ENCODE peak calls at places on chromosomes 7 and 10, in nine cellular contexts. W is AG10803, S is stomach, B is neural progenitor cell, O is upper lobe of right lung, Q is Calu3, G is osteoblast, U is HFFc6, N is lower lobe of right lung. K is an unnamed sample.

GRCh38 chr7:1113548-1113885 is 25.6 kb downstream of the GPER1 start:
- DNase-seq in W (no peak), S (no peak), B (no peak), O (peak; percentile 42), Q (no peak), G (no peak), U (no peak), N (no peak), K (peak; percentile 37)

GRCh38 chr7:107069457-107069856 is 25.0 kb downstream of the PRKAR2B start:
- DNase-seq in W (no peak), S (no peak), B (no peak), O (no peak), Q (no peak), G (no peak), U (no peak), N (no peak), K (no peak)

GRCh38 chr7:129642871-129643515 is 31.5 kb downstream of the NRF1 start:
- DNase-seq in W (peak; percentile 44), S (no peak), B (peak; percentile 34), O (no peak), Q (no peak), G (no peak), U (no peak), N (no peak), K (no peak)

GRCh38 chr10:69696073-69696731 is 66.2 kb downstream of the FAM241B start:
- DNase-seq in W (peak; percentile 87), S (no peak), B (peak; percentile 55), O (no peak), Q (peak; percentile 78), G (peak; percentile 89), U (peak; percentile 91), N (no peak), K (no peak)

GRCh38 chr10:21509391-21510217 is 15.9 kb downstream of the SKIDA1 start:
- DNase-seq in W (no peak), S (no peak), B (peak; percentile 60), O (peak; percentile 52), Q (no peak), G (peak; percentile 71), U (no peak), N (no peak), K (no peak)

GRCh38 chr7:135100856-135101255 is 47.0 kb upstream of the TMEM140 start:
- DNase-seq in W (no peak), S (no peak), B (no peak), O (no peak), Q (no peak), G (no peak), U (peak; percentile 32), N (no peak), K (no peak)

GRCh38 chr10:119205926-119206602 is 1.3 kb upstream of the GRK5 start:
- DNase-seq in W (peak; percentile 34), S (peak; percentile 59), B (peak; percentile 55), O (peak; percentile 81), Q (peak; percentile 72), G (peak; percentile 89), U (no peak), N (peak; percentile 81), K (no peak)

GRCh38 chr10:64379898-64380297 is 858.7 kb downstream of the REEP3 start:
- DNase-seq in W (no peak), S (no peak), B (no peak), O (no peak), Q (peak; percentile 48), G (no peak), U (no peak), N (no peak), K (no peak)

GRCh38 chr7:37916017-37916672 is 472 bp downstream of the SFRP4 start:
- DNase-seq in W (no peak), S (no peak), B (peak; percentile 33), O (peak; percentile 66), Q (peak; percentile 44), G (no peak), U (no peak), N (peak; percentile 48), K (no peak)

GRCh38 chr7:69889338-69890080 is 291.2 kb downstream of the AUTS2 start:
- DNase-seq in W (no peak), S (no peak), B (no peak), O (no peak), Q (no peak), G (no peak), U (no peak), N (no peak), K (no peak)

GRCh38 chr7:15580604-15581351 is 19.0 kb upstream of the AGMO start:
- DNase-seq in W (no peak), S (no peak), B (no peak), O (no peak), Q (no peak), G (no peak), U (no peak), N (no peak), K (no peak)

GRCh38 chr10:33180390-33180789 is 154.1 kb downstream of the NRP1 start:
- DNase-seq in W (no peak), S (no peak), B (no peak), O (no peak), Q (no peak), G (no peak), U (peak; percentile 28), N (no peak), K (no peak)

GRCh38 chr10:122504551-122504950 is 43.2 kb downstream of the HTRA1 start:
- DNase-seq in W (peak; percentile 89), S (peak; percentile 78), B (no peak), O (peak; percentile 90), Q (peak; percentile 46), G (peak; percentile 98), U (peak; percentile 63), N (peak; percentile 84), K (peak; percentile 47)

GRCh38 chr10:74035324-74035723 is 37.4 kb downstream of the VCL start:
- DNase-seq in W (no peak), S (no peak), B (no peak), O (no peak), Q (no peak), G (no peak), U (no peak), N (no peak), K (no peak)
- TF ChIP-seq CTCF in W (peak; percentile 34), S (no peak), B (peak; percentile 31), O (peak; percentile 12), Q (no peak), G (peak; percentile 46), U (peak; percentile 77), N (peak; percentile 16), K (peak; percentile 16)

GRCh38 chr10:1476106-1476803 is 261.1 kb downstream of the ADARB2 start:
- DNase-seq in W (no peak), S (no peak), B (peak; percentile 53), O (no peak), Q (no peak), G (no peak), U (no peak), N (no peak), K (no peak)
- TF ChIP-seq CTCF in W (no peak), S (no peak), B (no peak), O (no peak), Q (no peak), G (no peak), U (no peak), N (no peak), K (no peak)

DNA sequence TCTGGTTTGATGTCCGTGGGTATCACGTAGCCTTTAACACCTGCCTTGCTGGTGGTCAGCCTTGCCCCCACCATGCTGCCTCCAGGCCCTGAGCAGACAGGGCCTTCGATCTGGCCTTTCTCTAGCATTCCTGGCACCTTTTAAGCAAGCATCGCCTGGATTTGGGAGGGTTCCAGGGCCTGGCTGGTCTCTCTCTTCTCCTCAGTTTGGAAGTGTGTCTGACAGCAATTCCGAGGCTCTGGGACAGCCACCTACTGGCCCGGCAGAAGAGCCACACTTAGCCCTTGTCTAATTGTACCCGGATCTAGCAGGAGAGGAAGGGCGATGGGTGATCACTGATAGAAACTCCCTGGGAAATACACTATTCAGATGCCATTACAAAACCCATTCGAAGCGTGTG is 441.3 kb upstream of the MKI67 start:
- DNase-seq in W (no peak), S (no peak), B (no peak), O (no peak), Q (no peak), G (no peak), U (no peak), N (no peak), K (no peak)
- TF ChIP-seq CTCF in W (no peak), S (no peak), B (peak; percentile 40), O (no peak), Q (no peak), G (no peak), U (no peak), N (no peak), K (no peak)

DNA sequence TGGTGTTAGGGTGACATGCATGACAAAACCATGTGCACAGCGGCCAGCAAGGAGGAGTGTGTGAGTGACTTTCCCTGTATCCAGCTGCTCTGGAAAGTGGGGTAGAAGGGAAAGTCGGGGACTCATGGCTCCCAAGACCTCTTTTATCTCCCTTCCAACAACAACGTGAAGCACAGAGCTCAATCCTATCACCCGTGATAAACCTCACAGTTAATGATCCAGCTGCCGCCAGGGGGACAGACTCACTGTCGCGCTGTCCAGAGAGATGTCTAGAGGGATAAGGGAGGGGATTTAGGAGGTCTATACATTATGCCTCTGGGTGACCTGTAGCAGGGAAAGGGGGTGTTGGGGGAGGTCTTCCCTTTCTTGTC is 83.9 kb upstream of the SMNDC1 start:
- DNase-seq in W (no peak), S (no peak), B (peak; percentile 28), O (no peak), Q (no peak), G (no peak), U (no peak), N (no peak), K (no peak)
- TF ChIP-seq CTCF in W (no peak), S (no peak), B (peak; percentile 19), O (no peak), Q (no peak), G (no peak), U (peak; percentile 43), N (no peak), K (no peak)

DNA sequence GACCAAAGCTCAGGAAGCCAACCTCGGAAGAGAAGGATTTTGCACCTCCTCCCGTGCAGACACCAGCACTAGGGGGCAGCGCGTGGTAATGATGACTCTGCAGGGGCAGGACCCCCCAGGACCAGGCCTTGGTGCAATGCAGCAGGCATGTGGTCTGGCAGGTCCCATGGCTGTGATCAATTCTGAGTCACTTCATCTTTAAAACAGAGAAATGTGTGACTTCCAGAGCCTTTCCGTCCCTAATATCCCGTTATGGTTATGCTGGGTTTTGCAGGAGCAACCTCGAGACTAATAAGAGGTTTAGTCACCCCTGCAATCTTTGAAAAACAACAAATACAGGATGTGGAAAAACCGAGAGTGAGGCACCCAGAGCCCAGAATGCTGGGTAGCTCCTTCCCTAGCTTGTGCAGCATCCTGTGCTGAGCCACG is 30.2 kb upstream of the GJD4 start:
- DNase-seq in W (peak; percentile 74), S (no peak), B (no peak), O (no peak), Q (no peak), G (peak; percentile 92), U (peak; percentile 84), N (no peak), K (no peak)
- TF ChIP-seq CTCF in W (peak; percentile 41), S (no peak), B (peak; percentile 39), O (no peak), Q (no peak), G (peak; percentile 56), U (peak; percentile 73), N (no peak), K (no peak)